ENCODE peak calls at places on chromosomes 11 and 22, in six cellular contexts. C, Y, D, Z, J and H are unnamed samples.
A peak's percentile ranks its signal among the peaks of the same experiment; 100 is the strongest.

GRCh38 chr22:45073064-45073463 is 63.3 kb upstream of the PHF21B start:
- DNase-seq in Y (no peak), Z (no peak), D (no peak), C (no peak), J (no peak), H (no peak)

GRCh38 chr22:30488121-30488520 is 16.3 kb upstream of the SEC14L3 start:
- DNase-seq in D (no peak), C (no peak), J (no peak), Y (no peak), Z (no peak), H (no peak)

GRCh38 chr11:47186937-47187681 is 875 bp upstream of the PACSIN3 start:
- DNase-seq in Y (peak; percentile 49), C (no peak), J (peak; percentile 75), Z (peak; percentile 26), D (peak; percentile 47), H (no peak)

GRCh38 chr22:49756201-49756600 is 71.5 kb downstream of the BRD1 start:
- DNase-seq in C (no peak), D (no peak), Z (no peak), Y (no peak), J (no peak), H (no peak)

GRCh38 chr11:130180491-130180890 is 20.9 kb downstream of the ST14 start:
- DNase-seq in C (peak; percentile 45), Y (no peak), D (peak; percentile 70), J (no peak), Z (no peak), H (no peak)

GRCh38 chr11:65291613-65292012 is 23.1 kb upstream of the CDC42EP2 start:
- DNase-seq in D (peak; percentile 84), J (no peak), Y (no peak), C (no peak), Z (no peak), H (peak; percentile 84)

GRCh38 chr11:43962383-43962969 is 20.0 kb downstream of the C11orf96 start:
- DNase-seq in J (no peak), Z (no peak), C (no peak), D (peak; percentile 51), Y (no peak), H (no peak)

GRCh38 chr11:130798280-130798679 is 118.0 kb downstream of the SNX19 start:
- DNase-seq in C (no peak), Z (no peak), D (peak; percentile 64), Y (no peak), J (no peak), H (peak; percentile 87)

GRCh38 chr22:23123804-23124254 is 18.0 kb downstream of the RSPH14 start:
- DNase-seq in C (no peak), Y (no peak), J (no peak), D (no peak), Z (no peak), H (no peak)

GRCh38 chr11:75925785-75926164 is 110.8 kb downstream of the UVRAG start:
- DNase-seq in D (no peak), Y (no peak), Z (no peak), J (no peak), C (no peak), H (no peak)

GRCh38 chr11:116517584-116517983 is 255.2 kb downstream of the BUD13 start:
- DNase-seq in C (no peak), Y (no peak), J (no peak), D (no peak), Z (no peak), H (no peak)

GRCh38 chr22:19460036-19460435 is 12.5 kb upstream of the C22orf39 start:
- DNase-seq in Y (no peak), J (no peak), C (no peak), D (no peak), Z (no peak), H (no peak)

GRCh38 chr11:88604255-88604654 is 266.7 kb upstream of the CTSC start:
- DNase-seq in C (no peak), Y (no peak), Z (no peak), D (peak; percentile 80), J (no peak), H (no peak)

GRCh38 chr22:32932176-32932575 is 126.0 kb downstream of the SYN3 start:
- DNase-seq in Z (no peak), Y (no peak), C (no peak), J (no peak), D (peak; percentile 53), H (no peak)

GRCh38 chr11:13352711-13353110 is 75.1 kb downstream of the BMAL1 start:
- DNase-seq in D (no peak), C (no peak), J (no peak), Y (no peak), Z (no peak), H (no peak)

GRCh38 chr11:18749681-18750319 is 23.8 kb upstream of the IGSF22 start:
- DNase-seq in Y (no peak), Z (no peak), J (no peak), D (peak; percentile 66), C (no peak), H (peak; percentile 54)

GRCh38 chr22:29580200-29580810 is 608 bp downstream of the NIPSNAP1 start:
- DNase-seq in C (no peak), Y (no peak), D (no peak), J (no peak), Z (no peak), H (no peak)

GRCh38 chr22:32661737-32662586 is 139.5 kb upstream of the TIMP3 start:
- DNase-seq in J (no peak), C (no peak), D (no peak), Y (no peak), Z (no peak), H (no peak)

GRCh38 chr11:86955674-86956522 is 703 bp upstream of the FZD4 start:
- DNase-seq in Z (no peak), J (peak; percentile 93), Y (no peak), D (peak; percentile 91), C (peak; percentile 35), H (peak; percentile 64)